ENCODE peak calls at places on chromosomes 5 and 9, in seven cellular contexts. D, N, V, U, B, J and T are unnamed samples.

GRCh38 chr5:64767959-64768357 is 533 bp downstream of the SREK1IP1 start:
- DNase-seq in D (peak), N (no peak), V (peak), U (no peak), B (peak), J (no peak), T (peak)

GRCh38 chr9:88870627-88871026 is 120.6 kb upstream of the S1PR3 start:
- DNase-seq in D (no peak), N (no peak), V (no peak), U (no peak), B (no peak), J (no peak), T (no peak)

GRCh38 chr9:129270903-129271431 is 92.9 kb upstream of the IER5L start:
- DNase-seq in D (peak), N (peak), V (peak), U (no peak), B (no peak), J (no peak), T (no peak)

GRCh38 chr5:181088289-181088688 is 42.7 kb downstream of the OR2V1 start:
- DNase-seq in D (no peak), N (no peak), V (no peak), U (peak), B (no peak), J (peak), T (no peak)

GRCh38 chr5:136192015-136192525 is 892 bp downstream of the SMIM32 start:
- DNase-seq in D (no peak), N (no peak), V (peak), U (no peak), B (peak), J (no peak), T (no peak)

GRCh38 chr9:126293522-126293889 is 33.1 kb upstream of the MVB12B start:
- DNase-seq in D (no peak), N (no peak), V (no peak), U (no peak), B (no peak), J (no peak), T (no peak)

GRCh38 chr9:99573052-99573451 is 248.6 kb upstream of the NR4A3 start:
- DNase-seq in D (no peak), N (no peak), V (no peak), U (no peak), B (no peak), J (no peak), T (no peak)

GRCh38 chr5:143205386-143205785 is 198.1 kb downstream of the NR3C1 start:
- DNase-seq in D (no peak), N (peak), V (peak), U (no peak), B (no peak), J (peak), T (no peak)

GRCh38 chr9:134851015-134851414 is 29.6 kb upstream of the FCN2 start:
- DNase-seq in D (no peak), N (no peak), V (no peak), U (no peak), B (no peak), J (no peak), T (no peak)

GRCh38 chr5:106006242-106006641 is 1664.5 kb downstream of the EFNA5 start:
- DNase-seq in D (no peak), N (no peak), V (no peak), U (no peak), B (no peak), J (no peak), T (no peak)

GRCh38 chr9:93091453-93092081 is 4.5 kb upstream of the CARD19 start:
- DNase-seq in D (no peak), N (peak), V (peak), U (peak), B (peak), J (peak), T (peak)

GRCh38 chr9:95876595-95876994 is 1.1 kb downstream of the ERCC6L2 start:
- DNase-seq in D (no peak), N (no peak), V (no peak), U (no peak), B (no peak), J (peak), T (no peak)

GRCh38 chr9:69086769-69087168 is 51.2 kb downstream of the FXN start:
- DNase-seq in D (no peak), N (no peak), V (no peak), U (no peak), B (no peak), J (no peak), T (no peak)

GRCh38 chr5:133715622-133716021 is 103.3 kb upstream of the FSTL4 start:
- DNase-seq in D (no peak), N (no peak), V (no peak), U (no peak), B (no peak), J (no peak), T (no peak)

GRCh38 chr5:142151436-142152382 is 43.1 kb downstream of the NDFIP1 start:
- DNase-seq in D (peak), N (peak), V (peak), U (peak), B (peak), J (peak), T (peak)

GRCh38 chr5:10306806-10307205 is 896 bp downstream of the CMBL start:
- DNase-seq in D (no peak), N (no peak), V (no peak), U (no peak), B (no peak), J (no peak), T (no peak)

GRCh38 chr5:133361922-133362321 is 250.4 kb downstream of the FSTL4 start:
- DNase-seq in D (no peak), N (no peak), V (no peak), U (no peak), B (no peak), J (no peak), T (no peak)

GRCh38 chr5:57802131-57802530 is 319.5 kb upstream of the ACTBL2 start:
- DNase-seq in D (no peak), N (peak), V (no peak), U (no peak), B (no peak), J (no peak), T (no peak)

GRCh38 chr5:110517396-110517795 is 209.1 kb downstream of the TMEM232 start:
- DNase-seq in D (no peak), N (no peak), V (no peak), U (no peak), B (no peak), J (no peak), T (no peak)

GRCh38 chr5:179908528-179908927 is 831 bp upstream of the TBC1D9B start:
- DNase-seq in D (no peak), N (no peak), V (no peak), U (no peak), B (no peak), J (no peak), T (peak)

GRCh38 chr5:53779541-53779981 is 219.1 kb downstream of the NDUFS4 start:
- DNase-seq in D (no peak), N (peak), V (peak), U (no peak), B (no peak), J (peak), T (peak)

GRCh38 chr5:1772634-1773033 is 27.0 kb downstream of the MRPL36 start:
- DNase-seq in D (no peak), N (peak), V (peak), U (peak), B (no peak), J (peak), T (no peak)

GRCh38 chr9:120886490-120886967 is 9.5 kb upstream of the PHF19 start:
- DNase-seq in D (no peak), N (peak), V (no peak), U (no peak), B (no peak), J (no peak), T (no peak)

GRCh38 chr5:93782978-93783377 is 41.6 kb upstream of the POU5F2 start:
- DNase-seq in D (no peak), N (peak), V (no peak), U (no peak), B (no peak), J (no peak), T (no peak)

GRCh38 chr5:51696122-51696521 is 312.9 kb downstream of the ISL1 start:
- DNase-seq in D (no peak), N (no peak), V (no peak), U (no peak), B (no peak), J (no peak), T (no peak)

GRCh38 chr9:115385383-115386122 is 267.6 kb upstream of the TNC start:
- DNase-seq in D (no peak), N (no peak), V (no peak), U (no peak), B (no peak), J (no peak), T (no peak)

GRCh38 chr5:37370550-37370863 is 399 bp downstream of the NUP155 start:
- DNase-seq in D (no peak), N (no peak), V (no peak), U (peak), B (no peak), J (peak), T (no peak)

GRCh38 chr9:72365525-72366256 is 683 bp upstream of the ZFAND5 start:
- DNase-seq in D (peak), N (peak), V (peak), U (peak), B (peak), J (peak), T (peak)

GRCh38 chr5:172837640-172838039 is 3.6 kb downstream of the ERGIC1 start:
- DNase-seq in D (peak), N (no peak), V (no peak), U (no peak), B (peak), J (no peak), T (peak)

GRCh38 chr9:14627513-14627912 is 65.7 kb downstream of the ZDHHC21 start:
- DNase-seq in D (no peak), N (no peak), V (no peak), U (no peak), B (no peak), J (no peak), T (no peak)

GRCh38 chr9:127503379-127503921 is 52.1 kb downstream of the LRSAM1 start:
- DNase-seq in D (no peak), N (no peak), V (no peak), U (no peak), B (no peak), J (no peak), T (no peak)

GRCh38 chr5:121873409-121873808 is 21.7 kb downstream of the FTMT start:
- DNase-seq in D (no peak), N (no peak), V (no peak), U (no peak), B (no peak), J (no peak), T (no peak)

GRCh38 chr9:128861501-128861900 is 20.2 kb downstream of the KYAT1 start:
- DNase-seq in D (no peak), N (no peak), V (no peak), U (no peak), B (no peak), J (no peak), T (no peak)

GRCh38 chr5:96537386-96537785 is 104.3 kb upstream of the PCSK1 start:
- DNase-seq in D (no peak), N (peak), V (peak), U (no peak), B (no peak), J (peak), T (no peak)

GRCh38 chr9:77838986-77839385 is 190.9 kb upstream of the GNA14 start:
- DNase-seq in D (no peak), N (no peak), V (no peak), U (no peak), B (no peak), J (no peak), T (no peak)

GRCh38 chr5:93311825-93312224 is 269.2 kb downstream of the NR2F1-AS1 start:
- DNase-seq in D (no peak), N (peak), V (peak), U (no peak), B (no peak), J (no peak), T (no peak)

GRCh38 chr9:112421771-112422222 is 41.9 kb downstream of the HSDL2 start:
- DNase-seq in D (no peak), N (no peak), V (peak), U (no peak), B (no peak), J (no peak), T (no peak)

GRCh38 chr5:135012951-135013391 is 21.1 kb downstream of the PITX1 start:
- DNase-seq in D (no peak), N (no peak), V (no peak), U (no peak), B (no peak), J (no peak), T (no peak)

GRCh38 chr5:173984218-173984617 is 4.8 kb upstream of the C5orf47 start:
- DNase-seq in D (no peak), N (no peak), V (peak), U (no peak), B (peak), J (no peak), T (no peak)
- TF ChIP-seq CTCF in D (no peak), N (peak), V (peak), U (peak), B (peak), J (no peak), T (no peak)

GRCh38 chr5:45695011-45695667 is 1.0 kb downstream of the HCN1 start:
- DNase-seq in D (no peak), N (no peak), V (no peak), U (no peak), B (no peak), J (no peak), T (peak)
- TF ChIP-seq CTCF in D (no peak), N (no peak), V (no peak), U (no peak), B (no peak), J (no peak), T (no peak)

GRCh38 chr5:123120197-123120596 is 31.2 kb downstream of the PRDM6 start:
- DNase-seq in D (no peak), N (no peak), V (no peak), U (peak), B (no peak), J (peak), T (no peak)
- TF ChIP-seq CTCF in D (no peak), N (no peak), V (peak), U (peak), B (no peak), J (peak), T (peak)

DNA sequence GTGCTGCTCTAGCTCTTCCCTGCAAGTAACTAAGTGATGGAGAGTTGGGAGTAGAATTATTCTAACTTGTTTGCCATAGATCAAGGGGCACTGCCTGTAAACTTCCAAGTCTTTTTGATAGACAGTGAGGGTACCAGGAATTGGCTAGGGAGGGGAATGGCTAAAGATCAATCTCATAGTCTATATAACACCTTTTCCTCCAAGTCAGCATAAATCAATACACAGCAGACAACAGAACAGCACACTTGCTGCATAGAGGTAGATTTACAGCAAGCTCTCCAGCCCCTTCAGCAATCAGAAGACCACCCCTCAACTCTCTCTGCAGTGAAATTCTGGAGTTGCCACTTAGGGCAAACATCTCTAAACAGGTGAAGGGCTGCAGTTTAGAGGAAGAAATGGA is 643.5 kb upstream of the KLF4 start:
- DNase-seq in D (no peak), N (no peak), V (no peak), U (no peak), B (no peak), J (no peak), T (no peak)
- TF ChIP-seq CTCF in D (no peak), N (no peak), V (no peak), U (no peak), B (no peak), J (no peak), T (no peak)

GRCh38 chr5:15592728-15593127 is 92.7 kb downstream of the FBXL7 start:
- DNase-seq in D (no peak), N (no peak), V (no peak), U (no peak), B (no peak), J (no peak), T (no peak)

GRCh38 chr5:15598294-15598902 is 98.4 kb downstream of the FBXL7 start:
- DNase-seq in D (no peak), N (no peak), V (no peak), U (no peak), B (peak), J (no peak), T (no peak)

GRCh38 chr5:15596936-15597335 is 97.0 kb downstream of the FBXL7 start:
- DNase-seq in D (no peak), N (no peak), V (no peak), U (no peak), B (no peak), J (no peak), T (no peak)

GRCh38 chr5:15600035-15600434 is 100.1 kb downstream of the FBXL7 start:
- DNase-seq in D (no peak), N (peak), V (no peak), U (no peak), B (no peak), J (no peak), T (no peak)

DNA sequence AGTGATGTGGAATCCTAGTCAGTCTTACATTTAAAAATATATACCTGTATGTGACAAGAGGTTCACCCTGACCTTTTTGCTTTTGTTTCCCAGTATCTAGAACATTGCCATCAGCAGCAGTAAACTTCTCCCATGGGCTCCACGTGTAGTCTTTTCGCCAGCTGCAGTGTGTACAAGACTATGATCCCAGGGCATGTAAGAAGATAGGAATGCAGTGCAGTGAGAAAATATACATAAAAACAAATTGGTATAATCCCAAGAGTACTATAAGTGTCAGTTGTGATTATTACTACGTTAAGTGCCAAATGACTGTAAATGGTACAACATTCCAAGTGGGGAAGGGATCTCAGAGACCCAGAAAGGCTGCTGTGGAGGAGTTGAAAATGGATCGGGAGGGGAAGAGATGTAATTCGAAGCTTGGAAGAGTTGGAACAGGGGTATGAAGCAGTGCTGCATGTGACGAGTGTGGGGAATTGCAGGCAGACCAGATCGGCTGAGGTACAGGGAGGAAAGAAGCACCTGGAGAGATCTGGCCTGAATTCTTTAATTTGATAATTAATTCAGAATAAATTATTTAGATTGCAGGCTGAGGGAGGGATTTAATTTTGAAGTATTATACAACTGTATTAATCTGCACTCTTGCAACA is 95.1 kb downstream of the FBXL7 start:
- DNase-seq in D (no peak), N (no peak), V (no peak), U (no peak), B (no peak), J (no peak), T (no peak)
- TF ChIP-seq CTCF in D (no peak), N (no peak), V (no peak), U (no peak), B (no peak), J (no peak), T (no peak)

GRCh38 chr5:42949348-42950090 is 90.6 kb downstream of the ANXA2R start:
- DNase-seq in D (peak), N (peak), V (peak), U (peak), B (no peak), J (no peak), T (peak)
- TF ChIP-seq CTCF in D (peak), N (peak), V (peak), U (peak), B (no peak), J (no peak), T (no peak)

GRCh38 chr9:133784731-133785561 is 46.8 kb upstream of the SARDH start:
- DNase-seq in D (no peak), N (no peak), V (no peak), U (no peak), B (no peak), J (no peak), T (no peak)

GRCh38 chr9:133780962-133781827 is 43.0 kb upstream of the SARDH start:
- DNase-seq in D (no peak), N (no peak), V (no peak), U (no peak), B (no peak), J (no peak), T (no peak)

GRCh38 chr9:133782157-133783130 is 44.3 kb upstream of the SARDH start:
- DNase-seq in D (peak), N (peak), V (peak), U (peak), B (peak), J (peak), T (peak)

GRCh38 chr9:133781828-133782135 is 43.6 kb upstream of the SARDH start:
- DNase-seq in D (no peak), N (no peak), V (no peak), U (no peak), B (no peak), J (no peak), T (no peak)

DNA sequence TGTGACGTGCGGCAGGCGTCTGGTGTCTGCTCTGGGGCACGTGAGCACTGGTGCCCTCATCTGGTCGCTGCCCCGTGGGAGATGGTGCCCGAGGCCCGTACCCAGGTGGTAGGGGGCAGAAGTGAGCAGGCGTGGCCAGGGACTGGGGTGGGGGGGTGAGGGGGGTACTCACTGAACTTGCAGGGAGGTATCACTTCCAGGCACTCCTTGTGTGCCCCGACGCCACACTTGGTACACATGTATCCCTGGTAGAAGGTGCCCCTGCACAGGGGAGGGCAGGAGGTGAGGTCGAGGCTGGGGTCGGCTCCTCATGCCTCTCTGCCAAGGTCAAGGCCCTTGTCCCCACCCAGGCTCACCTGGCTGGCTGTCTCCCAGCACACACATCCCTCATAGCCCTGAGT is 45.2 kb upstream of the SARDH start:
- DNase-seq in D (no peak), N (no peak), V (no peak), U (no peak), B (no peak), J (no peak), T (no peak)
- TF ChIP-seq CTCF in D (no peak), N (no peak), V (no peak), U (no peak), B (no peak), J (no peak), T (no peak)

DNA sequence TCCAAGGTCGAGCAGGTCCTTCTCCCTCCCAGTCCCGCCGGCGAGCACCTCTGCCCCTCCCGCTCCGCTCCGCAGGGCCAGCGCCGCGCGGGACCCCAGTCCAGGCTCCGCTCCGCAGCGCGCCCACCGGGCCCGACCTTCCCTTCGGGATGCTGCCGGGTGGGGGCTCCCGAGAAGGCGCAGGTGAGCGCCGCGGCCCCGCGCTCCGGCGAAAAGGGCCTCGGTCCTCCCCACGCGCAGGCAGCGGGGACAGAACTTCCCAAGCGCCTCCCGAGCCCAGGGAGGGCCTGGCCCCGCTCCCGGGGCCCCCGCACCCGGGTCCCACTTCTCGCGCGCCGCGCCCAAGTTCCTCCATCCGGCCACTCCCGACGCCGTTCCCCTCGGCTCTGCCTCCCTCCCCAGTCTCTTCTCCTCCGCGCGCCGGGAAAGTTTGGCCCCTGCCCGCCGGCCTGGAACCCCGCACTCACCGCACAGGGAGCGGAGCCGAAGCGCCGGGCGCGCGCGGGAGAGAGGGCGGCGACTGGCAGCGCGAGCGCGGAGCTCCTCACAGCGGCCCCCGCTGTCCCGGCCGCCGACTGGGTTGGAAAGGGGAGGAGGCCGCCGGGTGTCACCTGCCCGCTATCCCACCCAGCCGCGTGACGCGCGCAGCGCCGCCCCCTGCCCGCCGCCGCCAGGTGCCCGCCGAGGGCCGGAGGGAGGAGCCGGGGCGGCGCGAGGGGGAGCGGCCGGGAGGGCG is at the start of gene ELOVL7:
- DNase-seq in D (peak), N (peak), V (peak), U (peak), B (peak), J (peak), T (peak)
- TF ChIP-seq CTCF in D (no peak), N (no peak), V (no peak), U (peak), B (peak), J (peak), T (peak)